ENCODE peak calls at places on chromosome 1, in seven cellular contexts. E, G, K, P, R, O and Z are unnamed samples.

GRCh38 chr1:10495942-10496341 is 21.2 kb downstream of the PEX14 start:
- DNase-seq in E (no peak), G (no peak), K (peak; percentile 50), P (no peak), R (peak; percentile 100), O (no peak), Z (no peak)

GRCh38 chr1:71046891-71047634 is 553 bp downstream of the PTGER3 start:
- DNase-seq in E (peak; percentile 26), G (no peak), K (no peak), P (no peak), R (peak; percentile 23), O (no peak), Z (no peak)

GRCh38 chr1:48777219-48777895 is 666 bp upstream of the BEND5 start:
- DNase-seq in E (no peak), G (no peak), K (no peak), P (no peak), R (peak; percentile 18), O (no peak), Z (no peak)

GRCh38 chr1:5975133-5975880 is 16.9 kb downstream of the NPHP4 start:
- DNase-seq in E (peak; percentile 47), G (peak; percentile 64), K (peak; percentile 62), P (peak; percentile 54), R (peak; percentile 63), O (peak; percentile 32), Z (peak; percentile 34)

GRCh38 chr1:12708956-12709555 is 6.9 kb upstream of the AADACL3 start:
- DNase-seq in E (no peak), G (no peak), K (no peak), P (no peak), R (peak; percentile 33), O (no peak), Z (no peak)

GRCh38 chr1:53681647-53682368 is 57.2 kb downstream of the GLIS1 start:
- DNase-seq in E (peak; percentile 46), G (peak; percentile 24), K (peak; percentile 73), P (peak; percentile 30), R (peak; percentile 64), O (peak; percentile 5), Z (peak; percentile 15)

GRCh38 chr1:226654046-226654445 is 85.0 kb downstream of the ITPKB start:
- DNase-seq in E (no peak), G (peak; percentile 54), K (no peak), P (peak; percentile 46), R (no peak), O (no peak), Z (no peak)

GRCh38 chr1:193767891-193768290 is 581.5 kb upstream of the B3GALT2 start:
- DNase-seq in E (no peak), G (no peak), K (no peak), P (no peak), R (no peak), O (no peak), Z (no peak)

GRCh38 chr1:161869291-161869690 is 103.2 kb downstream of the ATF6 start:
- DNase-seq in E (no peak), G (no peak), K (no peak), P (no peak), R (no peak), O (no peak), Z (no peak)